ENCODE peak calls at places on chromosomes 16 and 17, in six cellular contexts. One of them, this sample, is unnamed.
A peak's percentile ranks its signal among the peaks of the same experiment; 100 is the strongest.

GRCh38 chr17:76924345-76925332 is 56.4 kb downstream of the MGAT5B start:
- DNase-seq in effector CD4-positive, alpha-beta T cell: no peak
- DNase-seq in AG08395: no peak
- DNase-seq in A549: peak; percentile 24
- DNase-seq in heart right ventricle: no peak
- DNase-seq in IMR-90: no peak
- DNase-seq in this sample: no peak

GRCh38 chr17:32912218-32912897 is 15.6 kb upstream of the TMEM98 start:
- DNase-seq in effector CD4-positive, alpha-beta T cell: no peak
- DNase-seq in AG08395: peak; percentile 94
- DNase-seq in A549: peak; percentile 76
- DNase-seq in heart right ventricle: peak; percentile 51
- DNase-seq in IMR-90: peak; percentile 76
- DNase-seq in this sample: peak; percentile 76

GRCh38 chr16:12147681-12148479 is 171.3 kb downstream of the SNX29 start:
- DNase-seq in effector CD4-positive, alpha-beta T cell: no peak
- DNase-seq in AG08395: no peak
- DNase-seq in A549: no peak
- DNase-seq in heart right ventricle: peak; percentile 25
- DNase-seq in IMR-90: no peak
- DNase-seq in this sample: no peak

GRCh38 chr17:7237761-7238417 is 1.4 kb downstream of the PHF23 start:
- DNase-seq in effector CD4-positive, alpha-beta T cell: peak; percentile 65
- DNase-seq in AG08395: peak; percentile 69
- DNase-seq in A549: peak; percentile 78
- DNase-seq in heart right ventricle: peak; percentile 86
- DNase-seq in IMR-90: peak; percentile 46
- DNase-seq in this sample: peak; percentile 55

GRCh38 chr17:81412490-81413093 is 17.3 kb downstream of the BAHCC1 start:
- DNase-seq in effector CD4-positive, alpha-beta T cell: no peak
- DNase-seq in AG08395: no peak
- DNase-seq in A549: no peak
- DNase-seq in heart right ventricle: peak; percentile 65
- DNase-seq in IMR-90: peak; percentile 76
- DNase-seq in this sample: no peak

GRCh38 chr17:62693616-62694415 is 66.3 kb downstream of the MRC2 start:
- DNase-seq in effector CD4-positive, alpha-beta T cell: no peak
- DNase-seq in AG08395: no peak
- DNase-seq in A549: no peak
- DNase-seq in heart right ventricle: no peak
- DNase-seq in IMR-90: no peak
- DNase-seq in this sample: no peak

GRCh38 chr16:23788653-23789052 is 33.8 kb downstream of the CHP2 start:
- DNase-seq in effector CD4-positive, alpha-beta T cell: no peak
- DNase-seq in AG08395: no peak
- DNase-seq in A549: no peak
- DNase-seq in heart right ventricle: no peak
- DNase-seq in IMR-90: no peak
- DNase-seq in this sample: no peak

GRCh38 chr16:78504391-78504945 is 405.0 kb downstream of the WWOX start:
- DNase-seq in effector CD4-positive, alpha-beta T cell: no peak
- DNase-seq in AG08395: no peak
- DNase-seq in A549: no peak
- DNase-seq in heart right ventricle: no peak
- DNase-seq in IMR-90: no peak
- DNase-seq in this sample: no peak

GRCh38 chr16:87463722-87464690 is 28.8 kb downstream of the ZCCHC14 start:
- DNase-seq in effector CD4-positive, alpha-beta T cell: no peak
- DNase-seq in AG08395: peak; percentile 55
- DNase-seq in A549: no peak
- DNase-seq in heart right ventricle: peak; percentile 71
- DNase-seq in IMR-90: peak; percentile 89
- DNase-seq in this sample: peak; percentile 70

GRCh38 chr16:55056585-55057520 is 126.2 kb downstream of the IRX5 start:
- DNase-seq in effector CD4-positive, alpha-beta T cell: no peak
- DNase-seq in AG08395: peak; percentile 22
- DNase-seq in A549: peak; percentile 19
- DNase-seq in heart right ventricle: no peak
- DNase-seq in IMR-90: no peak
- DNase-seq in this sample: no peak

GRCh38 chr17:7889166-7889584 is 586 bp downstream of the CHD3 start:
- DNase-seq in effector CD4-positive, alpha-beta T cell: no peak
- DNase-seq in AG08395: peak; percentile 96
- DNase-seq in A549: peak; percentile 92
- DNase-seq in heart right ventricle: peak; percentile 96
- DNase-seq in IMR-90: peak; percentile 86
- DNase-seq in this sample: peak; percentile 82

GRCh38 chr17:63840591-63841349 is 1.7 kb downstream of the SMARCD2 start:
- DNase-seq in effector CD4-positive, alpha-beta T cell: no peak
- DNase-seq in AG08395: no peak
- DNase-seq in A549: no peak
- DNase-seq in heart right ventricle: no peak
- DNase-seq in IMR-90: peak; percentile 8
- DNase-seq in this sample: no peak

GRCh38 chr17:2237521-2237921 is 66.1 kb downstream of the SMG6 start:
- DNase-seq in effector CD4-positive, alpha-beta T cell: no peak
- DNase-seq in AG08395: no peak
- DNase-seq in A549: no peak
- DNase-seq in heart right ventricle: peak; percentile 73
- DNase-seq in IMR-90: no peak
- DNase-seq in this sample: no peak

GRCh38 chr16:16118337-16118736 is 105.0 kb downstream of the ABCC6 start:
- DNase-seq in effector CD4-positive, alpha-beta T cell: no peak
- DNase-seq in AG08395: no peak
- DNase-seq in A549: no peak
- DNase-seq in heart right ventricle: no peak
- DNase-seq in IMR-90: no peak
- DNase-seq in this sample: no peak

GRCh38 chr16:67248401-67249177 is at the start of gene SLC9A5:
- DNase-seq in effector CD4-positive, alpha-beta T cell: no peak
- DNase-seq in AG08395: peak; percentile 37
- DNase-seq in A549: no peak
- DNase-seq in heart right ventricle: no peak
- DNase-seq in IMR-90: no peak
- DNase-seq in this sample: no peak

GRCh38 chr17:37607637-37608368 is 1.4 kb downstream of the SYNRG start:
- DNase-seq in effector CD4-positive, alpha-beta T cell: no peak
- DNase-seq in AG08395: no peak
- DNase-seq in A549: no peak
- DNase-seq in heart right ventricle: no peak
- DNase-seq in IMR-90: no peak
- DNase-seq in this sample: no peak

GRCh38 chr17:69560987-69561441 is 146.5 kb downstream of the MAP2K6 start:
- DNase-seq in effector CD4-positive, alpha-beta T cell: no peak
- DNase-seq in AG08395: peak; percentile 49
- DNase-seq in A549: no peak
- DNase-seq in heart right ventricle: no peak
- DNase-seq in IMR-90: peak; percentile 21
- DNase-seq in this sample: peak; percentile 62

GRCh38 chr17:64320613-64321553 is 57.8 kb upstream of the TEX2 start:
- DNase-seq in effector CD4-positive, alpha-beta T cell: peak; percentile 36
- DNase-seq in AG08395: peak; percentile 89
- DNase-seq in A549: peak; percentile 89
- DNase-seq in heart right ventricle: peak; percentile 76
- DNase-seq in IMR-90: peak; percentile 65
- DNase-seq in this sample: peak; percentile 81

GRCh38 chr17:19262650-19263620 is 25.8 kb downstream of the EPN2 start:
- DNase-seq in effector CD4-positive, alpha-beta T cell: no peak
- DNase-seq in AG08395: no peak
- DNase-seq in A549: no peak
- DNase-seq in heart right ventricle: no peak
- DNase-seq in IMR-90: peak; percentile 69
- DNase-seq in this sample: peak; percentile 47

GRCh38 chr16:3256146-3256875 is at the start of gene MEFV:
- DNase-seq in effector CD4-positive, alpha-beta T cell: no peak
- DNase-seq in AG08395: no peak
- DNase-seq in A549: no peak
- DNase-seq in heart right ventricle: no peak
- DNase-seq in IMR-90: peak; percentile 5
- DNase-seq in this sample: peak; percentile 5

GRCh38 chr16:88423448-88423850 is 29.6 kb upstream of the ZFPM1 start:
- DNase-seq in effector CD4-positive, alpha-beta T cell: no peak
- DNase-seq in AG08395: no peak
- DNase-seq in A549: no peak
- DNase-seq in heart right ventricle: no peak
- DNase-seq in IMR-90: no peak
- DNase-seq in this sample: no peak

GRCh38 chr17:40598021-40598927 is 33.0 kb upstream of the CCR7 start:
- DNase-seq in effector CD4-positive, alpha-beta T cell: no peak
- DNase-seq in AG08395: no peak
- DNase-seq in A549: no peak
- DNase-seq in heart right ventricle: no peak
- DNase-seq in IMR-90: no peak
- DNase-seq in this sample: no peak

GRCh38 chr17:79085154-79085920 is 10.7 kb downstream of the ENGASE start:
- DNase-seq in effector CD4-positive, alpha-beta T cell: no peak
- DNase-seq in AG08395: no peak
- DNase-seq in A549: no peak
- DNase-seq in heart right ventricle: no peak
- DNase-seq in IMR-90: no peak
- DNase-seq in this sample: no peak

GRCh38 chr17:35046740-35047283 is 16.7 kb downstream of the RFFL start:
- DNase-seq in effector CD4-positive, alpha-beta T cell: peak; percentile 56
- DNase-seq in AG08395: no peak
- DNase-seq in A549: no peak
- DNase-seq in heart right ventricle: no peak
- DNase-seq in IMR-90: peak; percentile 47
- DNase-seq in this sample: no peak

GRCh38 chr16:53743149-53743566 is 39.2 kb downstream of the FTO start:
- DNase-seq in effector CD4-positive, alpha-beta T cell: no peak
- DNase-seq in AG08395: no peak
- DNase-seq in A549: peak; percentile 70
- DNase-seq in heart right ventricle: no peak
- DNase-seq in IMR-90: peak; percentile 18
- DNase-seq in this sample: peak; percentile 39

GRCh38 chr16:57273359-57273758 is 11.1 kb downstream of the PLLP start:
- DNase-seq in effector CD4-positive, alpha-beta T cell: no peak
- DNase-seq in AG08395: no peak
- DNase-seq in A549: no peak
- DNase-seq in heart right ventricle: no peak
- DNase-seq in IMR-90: no peak
- DNase-seq in this sample: no peak